ENCODE peak calls at places on chromosomes 1 and 21, in nine cellular contexts. W is progenitor cell of endocrine pancreas, O is fibroblast of lung, Z is DND-41, X is psoas muscle, P is PC-9, Q is neural progenitor cell, K is foreskin fibroblast, N is B cell. C is an unnamed sample.

GRCh38 chr1:202045699-202046098 is 35.3 kb downstream of the ELF3 start:
- DNase-seq in W (no peak), O (no peak), Z (no peak), X (no peak), P (no peak), Q (no peak), K (no peak), N (no peak), C (no peak)

GRCh38 chr1:55337801-55338447 is 122.8 kb upstream of the USP24 start:
- DNase-seq in W (no peak), O (peak), Z (no peak), X (no peak), P (peak), Q (peak), K (peak), N (peak), C (peak)

GRCh38 chr1:109197163-109198042 is 16.3 kb upstream of the SARS1 start:
- DNase-seq in W (no peak), O (peak), Z (no peak), X (no peak), P (peak), Q (no peak), K (peak), N (no peak), C (no peak)

GRCh38 chr1:26287033-26287711 is 7.3 kb downstream of the SH3BGRL3 start:
- DNase-seq in W (no peak), O (no peak), Z (peak), X (peak), P (no peak), Q (no peak), K (peak), N (peak), C (peak)

GRCh38 chr21:8998946-8999681 is 1522.3 kb upstream of the TPTE start:
- DNase-seq in W (no peak), O (no peak), Z (no peak), X (no peak), P (no peak), Q (no peak), K (no peak), N (no peak), C (no peak)

GRCh38 chr1:116287341-116288200 is 85.5 kb upstream of the ATP1A1 start:
- DNase-seq in W (no peak), O (no peak), Z (no peak), X (no peak), P (no peak), Q (no peak), K (no peak), N (no peak), C (no peak)

GRCh38 chr1:7893529-7894180 is 40.8 kb upstream of the UTS2 start:
- DNase-seq in W (no peak), O (peak), Z (no peak), X (no peak), P (no peak), Q (no peak), K (peak), N (no peak), C (no peak)

GRCh38 chr1:207427832-207428231 is 26.3 kb upstream of the CR2 start:
- DNase-seq in W (no peak), O (no peak), Z (no peak), X (no peak), P (no peak), Q (no peak), K (no peak), N (no peak), C (no peak)

GRCh38 chr1:232853994-232854532 is 48.8 kb downstream of the MAP10 start:
- DNase-seq in W (no peak), O (peak), Z (no peak), X (no peak), P (no peak), Q (no peak), K (peak), N (no peak), C (no peak)

GRCh38 chr1:115665746-115666145 is 24.0 kb downstream of the VANGL1 start:
- DNase-seq in W (no peak), O (no peak), Z (no peak), X (no peak), P (no peak), Q (no peak), K (no peak), N (no peak), C (no peak)

GRCh38 chr1:1422465-1423244 is 1.6 kb upstream of the ANKRD65 start:
- DNase-seq in W (no peak), O (no peak), Z (peak), X (no peak), P (peak), Q (no peak), K (peak), N (no peak), C (no peak)

GRCh38 chr21:36684957-36685714 is 13.8 kb upstream of the SIM2 start:
- DNase-seq in W (no peak), O (no peak), Z (no peak), X (no peak), P (no peak), Q (no peak), K (no peak), N (no peak), C (no peak)

GRCh38 chr1:244163861-244164562 is 112.9 kb downstream of the ZBTB18 start:
- DNase-seq in W (no peak), O (peak), Z (no peak), X (no peak), P (peak), Q (no peak), K (peak), N (no peak), C (no peak)

GRCh38 chr21:37912616-37913015 is 3.6 kb downstream of the KCNJ6 start:
- DNase-seq in W (no peak), O (no peak), Z (no peak), X (no peak), P (no peak), Q (no peak), K (no peak), N (no peak), C (no peak)

GRCh38 chr1:110136911-110137310 is 13.4 kb upstream of the SLC6A17 start:
- DNase-seq in W (peak), O (no peak), Z (peak), X (no peak), P (no peak), Q (peak), K (no peak), N (no peak), C (no peak)

GRCh38 chr1:27004471-27005165 is 8.0 kb downstream of the TENT5B start:
- DNase-seq in W (no peak), O (peak), Z (no peak), X (no peak), P (no peak), Q (no peak), K (peak), N (no peak), C (no peak)

GRCh38 chr21:34844033-34844923 is 175.5 kb downstream of the CLIC6 start:
- DNase-seq in W (no peak), O (no peak), Z (no peak), X (peak), P (no peak), Q (no peak), K (peak), N (peak), C (peak)

GRCh38 chr1:241627453-241628329 is 12.5 kb downstream of the CHML start:
- DNase-seq in W (no peak), O (peak), Z (peak), X (no peak), P (no peak), Q (peak), K (peak), N (peak), C (peak)

GRCh38 chr1:23718482-23718881 is 24.8 kb upstream of the ELOA start:
- DNase-seq in W (no peak), O (peak), Z (no peak), X (no peak), P (peak), Q (peak), K (peak), N (no peak), C (no peak)

GRCh38 chr1:222653178-222653827 is 35.4 kb downstream of the MIA3 start:
- DNase-seq in W (no peak), O (no peak), Z (no peak), X (no peak), P (no peak), Q (no peak), K (no peak), N (no peak), C (no peak)

GRCh38 chr1:171590022-171590421 is 32.0 kb upstream of the MYOCOS start:
- DNase-seq in W (no peak), O (peak), Z (no peak), X (no peak), P (no peak), Q (no peak), K (no peak), N (no peak), C (no peak)

GRCh38 chr1:156195853-156196252 is 1.9 kb downstream of the SLC25A44 start:
- DNase-seq in W (no peak), O (no peak), Z (no peak), X (no peak), P (no peak), Q (no peak), K (no peak), N (no peak), C (no peak)

GRCh38 chr1:183472488-183473285 is at the start of gene SMG7:
- DNase-seq in W (no peak), O (no peak), Z (peak), X (peak), P (peak), Q (peak), K (no peak), N (peak), C (no peak)

GRCh38 chr21:16071761-16072160 is 342.0 kb downstream of the USP25 start:
- DNase-seq in W (no peak), O (no peak), Z (no peak), X (no peak), P (no peak), Q (no peak), K (no peak), N (no peak), C (no peak)

GRCh38 chr21:16071082-16071481 is 341.3 kb downstream of the USP25 start:
- DNase-seq in W (no peak), O (peak), Z (no peak), X (no peak), P (no peak), Q (no peak), K (peak), N (no peak), C (no peak)

GRCh38 chr21:16073571-16073970 is 343.8 kb downstream of the USP25 start:
- DNase-seq in W (no peak), O (no peak), Z (no peak), X (no peak), P (no peak), Q (no peak), K (peak), N (no peak), C (no peak)

GRCh38 chr21:16072176-16072575 is 342.4 kb downstream of the USP25 start:
- DNase-seq in W (no peak), O (no peak), Z (no peak), X (no peak), P (no peak), Q (no peak), K (no peak), N (no peak), C (no peak)

GRCh38 chr21:16072692-16073091 is 342.9 kb downstream of the USP25 start:
- DNase-seq in W (no peak), O (peak), Z (no peak), X (no peak), P (no peak), Q (no peak), K (peak), N (no peak), C (no peak)
- TF ChIP-seq CTCF in W (no peak), O (no peak), Z (no peak), X (no peak), P (no peak), Q (no peak), K (no peak), N (no peak), C (no peak)

GRCh38 chr1:39648496-39648895 is 9.1 kb upstream of the HEYL start:
- DNase-seq in W (no peak), O (no peak), Z (no peak), X (no peak), P (no peak), Q (no peak), K (no peak), N (no peak), C (no peak)
- TF ChIP-seq CTCF in W (no peak), O (no peak), Z (no peak), X (no peak), P (no peak), Q (no peak), K (no peak), N (no peak), C (no peak)

GRCh38 chr1:88224940-88225339 is 459.1 kb upstream of the PKN2 start:
- DNase-seq in W (no peak), O (no peak), Z (no peak), X (no peak), P (no peak), Q (no peak), K (no peak), N (no peak), C (no peak)

GRCh38 chr1:88230126-88230525 is 453.9 kb upstream of the PKN2 start:
- DNase-seq in W (no peak), O (no peak), Z (no peak), X (no peak), P (no peak), Q (no peak), K (no peak), N (no peak), C (no peak)

DNA sequence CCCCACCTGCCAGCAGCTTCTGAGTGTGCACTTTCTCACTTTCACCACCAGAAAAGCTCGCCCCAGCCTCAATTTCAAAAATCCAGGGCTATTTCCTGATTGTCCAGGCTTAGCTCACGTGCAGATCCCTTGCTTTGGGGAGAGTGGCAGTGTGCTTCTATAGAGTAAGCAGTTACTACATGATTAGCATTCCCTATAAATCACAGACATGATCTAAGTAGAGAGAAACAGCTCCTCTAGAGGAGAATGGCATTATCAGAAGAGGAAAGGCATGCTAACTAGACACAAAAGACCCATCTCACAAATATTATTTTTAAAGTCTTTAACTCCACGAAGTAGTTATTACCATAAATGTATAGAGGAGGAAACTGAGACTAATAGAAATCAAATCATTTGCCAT is 455.9 kb upstream of the PKN2 start:
- DNase-seq in W (no peak), O (no peak), Z (no peak), X (no peak), P (no peak), Q (no peak), K (no peak), N (no peak), C (no peak)
- TF ChIP-seq CTCF in W (no peak), O (no peak), Z (peak), X (no peak), P (peak), Q (peak), K (peak), N (no peak), C (no peak)

GRCh38 chr1:236997882-236998281 is 6.4 kb downstream of the MT1HL1 start:
- DNase-seq in W (no peak), O (no peak), Z (no peak), X (no peak), P (no peak), Q (no peak), K (no peak), N (no peak), C (no peak)
- TF ChIP-seq CTCF in W (no peak), O (no peak), Z (no peak), X (no peak), P (no peak), Q (no peak), K (no peak), N (no peak), C (no peak)

GRCh38 chr1:58251415-58252073 is 295.0 kb downstream of the OMA1 start:
- DNase-seq in W (no peak), O (no peak), Z (peak), X (no peak), P (no peak), Q (peak), K (peak), N (no peak), C (peak)

GRCh38 chr1:58250587-58250948 is 296.0 kb downstream of the OMA1 start:
- DNase-seq in W (no peak), O (no peak), Z (no peak), X (no peak), P (no peak), Q (no peak), K (no peak), N (no peak), C (no peak)

GRCh38 chr1:58248067-58248466 is 298.5 kb downstream of the OMA1 start:
- DNase-seq in W (no peak), O (no peak), Z (no peak), X (no peak), P (no peak), Q (no peak), K (no peak), N (no peak), C (no peak)

GRCh38 chr1:58249371-58249728 is 297.2 kb downstream of the OMA1 start:
- DNase-seq in W (no peak), O (no peak), Z (no peak), X (no peak), P (no peak), Q (no peak), K (no peak), N (no peak), C (no peak)

GRCh38 chr1:58249729-58250586 is 296.6 kb downstream of the OMA1 start:
- DNase-seq in W (peak), O (peak), Z (no peak), X (peak), P (no peak), Q (peak), K (peak), N (no peak), C (peak)
- TF ChIP-seq CTCF in W (no peak), O (no peak), Z (no peak), X (no peak), P (no peak), Q (peak), K (peak), N (no peak), C (no peak)

DNA sequence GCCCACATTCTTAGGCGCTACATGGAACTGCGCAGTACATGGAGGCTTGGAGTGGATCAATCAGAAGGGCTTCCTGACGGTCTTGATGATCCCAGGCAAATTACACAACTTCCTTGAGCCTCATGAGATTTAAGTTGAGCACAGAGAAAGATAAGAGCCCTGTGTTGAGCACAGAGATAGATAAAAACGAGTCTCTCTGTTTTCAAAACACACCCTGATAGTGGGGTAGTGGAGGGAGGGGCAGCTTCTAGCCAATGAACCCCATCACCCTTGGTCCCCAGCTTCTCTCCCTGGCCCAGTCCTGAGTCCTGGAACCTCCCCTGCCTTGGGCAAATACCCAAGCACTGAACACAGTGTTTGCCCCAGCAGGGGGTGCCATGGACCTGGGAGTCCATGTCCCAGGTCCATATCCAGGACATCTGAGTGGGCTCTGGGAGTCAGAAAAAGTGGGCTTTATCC is 9.1 kb downstream of the POU3F1 start:
- DNase-seq in W (no peak), O (no peak), Z (no peak), X (no peak), P (no peak), Q (no peak), K (no peak), N (no peak), C (peak)
- TF ChIP-seq CTCF in W (peak), O (peak), Z (peak), X (peak), P (peak), Q (no peak), K (no peak), N (peak), C (no peak)

GRCh38 chr1:2546515-2547209 is 9.5 kb upstream of the TNFRSF14 start:
- DNase-seq in W (peak), O (peak), Z (peak), X (peak), P (peak), Q (peak), K (peak), N (peak), C (peak)
- TF ChIP-seq CTCF in W (peak), O (no peak), Z (peak), X (no peak), P (no peak), Q (peak), K (no peak), N (no peak), C (no peak)

GRCh38 chr1:191457889-191458288 is 700.4 kb upstream of the RGS18 start:
- DNase-seq in W (no peak), O (no peak), Z (no peak), X (no peak), P (no peak), Q (no peak), K (no peak), N (no peak), C (no peak)

DNA sequence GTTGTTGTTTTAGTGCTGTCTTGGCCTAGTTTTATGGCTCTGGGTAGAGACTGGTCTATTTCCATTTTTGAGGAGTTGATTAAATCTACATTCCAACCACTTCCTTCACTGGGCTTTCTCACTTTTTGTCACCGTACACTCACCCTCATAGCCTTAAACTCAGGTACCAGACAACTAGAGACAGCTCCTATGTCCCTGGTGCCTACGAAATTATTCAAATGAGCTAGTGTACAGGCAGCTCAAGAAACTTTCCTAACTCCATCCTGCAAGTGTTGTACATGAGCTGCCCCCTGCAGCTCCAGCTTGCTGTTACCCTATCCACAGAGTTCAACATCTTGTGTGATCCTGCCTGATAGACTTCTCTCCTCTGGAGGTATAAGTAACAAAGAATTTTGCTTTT is 704.8 kb upstream of the RGS18 start:
- DNase-seq in W (no peak), O (no peak), Z (no peak), X (no peak), P (no peak), Q (no peak), K (no peak), N (no peak), C (no peak)
- TF ChIP-seq CTCF in W (no peak), O (no peak), Z (no peak), X (no peak), P (no peak), Q (no peak), K (no peak), N (no peak), C (no peak)

C was measured in GM13976.